ENCODE peak calls at places on chromosomes 13 and 19, in six cellular contexts. One of them, this sample, is unnamed.

GRCh38 chr13:108572782-108573211 is 56.6 kb upstream of the MYO16 start:
- DNase-seq in progenitor cell of endocrine pancreas: no peak
- DNase-seq in dorsolateral prefrontal cortex: no peak
- DNase-seq in effector memory CD4-positive, alpha-beta T cell: no peak
- DNase-seq in nucleus accumbens: no peak
- DNase-seq in activated T-helper 2 cell treated with anti-CD3 and anti-CD28 coated beads, Interferon-gamma antibody, Interleukin-2, Interleukin-4, amounts not matched to agents 10 μg/mL and 5 μg/mL and 100 μg/mL, durations not matched to agents 14 hours and 24 hours and 36 hours: no peak
- DNase-seq in this sample: no peak

GRCh38 chr13:76968041-76968440 is 19.7 kb downstream of the ACOD1 start:
- DNase-seq in progenitor cell of endocrine pancreas: no peak
- DNase-seq in dorsolateral prefrontal cortex: no peak
- DNase-seq in effector memory CD4-positive, alpha-beta T cell: no peak
- DNase-seq in nucleus accumbens: no peak
- DNase-seq in activated T-helper 2 cell treated with anti-CD3 and anti-CD28 coated beads, Interferon-gamma antibody, Interleukin-2, Interleukin-4, amounts not matched to agents 10 μg/mL and 5 μg/mL and 100 μg/mL, durations not matched to agents 14 hours and 24 hours and 36 hours: no peak
- DNase-seq in this sample: no peak

GRCh38 chr13:35888327-35888940 is 242.7 kb downstream of the DCLK1 start:
- DNase-seq in progenitor cell of endocrine pancreas: no peak
- DNase-seq in dorsolateral prefrontal cortex: no peak
- DNase-seq in effector memory CD4-positive, alpha-beta T cell: no peak
- DNase-seq in nucleus accumbens: no peak
- DNase-seq in activated T-helper 2 cell treated with anti-CD3 and anti-CD28 coated beads, Interferon-gamma antibody, Interleukin-2, Interleukin-4, amounts not matched to agents 10 μg/mL and 5 μg/mL and 100 μg/mL, durations not matched to agents 14 hours and 24 hours and 36 hours: no peak
- DNase-seq in this sample: no peak

GRCh38 chr19:51064534-51065220 is at the start of gene KLK13:
- DNase-seq in progenitor cell of endocrine pancreas: peak
- DNase-seq in dorsolateral prefrontal cortex: no peak
- DNase-seq in effector memory CD4-positive, alpha-beta T cell: no peak
- DNase-seq in nucleus accumbens: no peak
- DNase-seq in activated T-helper 2 cell treated with anti-CD3 and anti-CD28 coated beads, Interferon-gamma antibody, Interleukin-2, Interleukin-4, amounts not matched to agents 10 μg/mL and 5 μg/mL and 100 μg/mL, durations not matched to agents 14 hours and 24 hours and 36 hours: no peak
- DNase-seq in this sample: no peak

GRCh38 chr13:113538689-113539058 is 45.9 kb upstream of the TFDP1 start:
- DNase-seq in progenitor cell of endocrine pancreas: no peak
- DNase-seq in dorsolateral prefrontal cortex: peak
- DNase-seq in effector memory CD4-positive, alpha-beta T cell: no peak
- DNase-seq in nucleus accumbens: no peak
- DNase-seq in activated T-helper 2 cell treated with anti-CD3 and anti-CD28 coated beads, Interferon-gamma antibody, Interleukin-2, Interleukin-4, amounts not matched to agents 10 μg/mL and 5 μg/mL and 100 μg/mL, durations not matched to agents 14 hours and 24 hours and 36 hours: no peak
- DNase-seq in this sample: no peak

GRCh38 chr19:18478545-18479311 is 40.8 kb upstream of the ISYNA1 start:
- DNase-seq in progenitor cell of endocrine pancreas: no peak
- DNase-seq in dorsolateral prefrontal cortex: peak
- DNase-seq in effector memory CD4-positive, alpha-beta T cell: peak
- DNase-seq in nucleus accumbens: no peak
- DNase-seq in activated T-helper 2 cell treated with anti-CD3 and anti-CD28 coated beads, Interferon-gamma antibody, Interleukin-2, Interleukin-4, amounts not matched to agents 10 μg/mL and 5 μg/mL and 100 μg/mL, durations not matched to agents 14 hours and 24 hours and 36 hours: peak
- DNase-seq in this sample: no peak

GRCh38 chr13:28548872-28549271 is 53.9 kb upstream of the FLT1 start:
- DNase-seq in progenitor cell of endocrine pancreas: no peak
- DNase-seq in dorsolateral prefrontal cortex: no peak
- DNase-seq in effector memory CD4-positive, alpha-beta T cell: no peak
- DNase-seq in nucleus accumbens: no peak
- DNase-seq in activated T-helper 2 cell treated with anti-CD3 and anti-CD28 coated beads, Interferon-gamma antibody, Interleukin-2, Interleukin-4, amounts not matched to agents 10 μg/mL and 5 μg/mL and 100 μg/mL, durations not matched to agents 14 hours and 24 hours and 36 hours: no peak
- DNase-seq in this sample: no peak

GRCh38 chr19:11530432-11530831 is 1.5 kb upstream of the ECSIT start:
- DNase-seq in progenitor cell of endocrine pancreas: no peak
- DNase-seq in dorsolateral prefrontal cortex: peak
- DNase-seq in effector memory CD4-positive, alpha-beta T cell: no peak
- DNase-seq in nucleus accumbens: peak
- DNase-seq in activated T-helper 2 cell treated with anti-CD3 and anti-CD28 coated beads, Interferon-gamma antibody, Interleukin-2, Interleukin-4, amounts not matched to agents 10 μg/mL and 5 μg/mL and 100 μg/mL, durations not matched to agents 14 hours and 24 hours and 36 hours: peak
- DNase-seq in this sample: peak

GRCh38 chr13:24215732-24216131 is 55.2 kb downstream of the SPATA13 start:
- DNase-seq in progenitor cell of endocrine pancreas: no peak
- DNase-seq in dorsolateral prefrontal cortex: no peak
- DNase-seq in effector memory CD4-positive, alpha-beta T cell: no peak
- DNase-seq in nucleus accumbens: no peak
- DNase-seq in activated T-helper 2 cell treated with anti-CD3 and anti-CD28 coated beads, Interferon-gamma antibody, Interleukin-2, Interleukin-4, amounts not matched to agents 10 μg/mL and 5 μg/mL and 100 μg/mL, durations not matched to agents 14 hours and 24 hours and 36 hours: no peak
- DNase-seq in this sample: peak

GRCh38 chr19:11663162-11663561 is 65.9 kb downstream of the ZNF627 start:
- DNase-seq in progenitor cell of endocrine pancreas: no peak
- DNase-seq in dorsolateral prefrontal cortex: no peak
- DNase-seq in effector memory CD4-positive, alpha-beta T cell: no peak
- DNase-seq in nucleus accumbens: no peak
- DNase-seq in activated T-helper 2 cell treated with anti-CD3 and anti-CD28 coated beads, Interferon-gamma antibody, Interleukin-2, Interleukin-4, amounts not matched to agents 10 μg/mL and 5 μg/mL and 100 μg/mL, durations not matched to agents 14 hours and 24 hours and 36 hours: no peak
- DNase-seq in this sample: no peak

GRCh38 chr13:105848494-105848893 is 687.0 kb downstream of the EFNB2 start:
- DNase-seq in progenitor cell of endocrine pancreas: no peak
- DNase-seq in dorsolateral prefrontal cortex: no peak
- DNase-seq in effector memory CD4-positive, alpha-beta T cell: no peak
- DNase-seq in nucleus accumbens: no peak
- DNase-seq in activated T-helper 2 cell treated with anti-CD3 and anti-CD28 coated beads, Interferon-gamma antibody, Interleukin-2, Interleukin-4, amounts not matched to agents 10 μg/mL and 5 μg/mL and 100 μg/mL, durations not matched to agents 14 hours and 24 hours and 36 hours: no peak
- DNase-seq in this sample: no peak

GRCh38 chr19:678791-679388 is 2.7 kb downstream of the FSTL3 start:
- DNase-seq in progenitor cell of endocrine pancreas: no peak
- DNase-seq in dorsolateral prefrontal cortex: no peak
- DNase-seq in effector memory CD4-positive, alpha-beta T cell: no peak
- DNase-seq in nucleus accumbens: no peak
- DNase-seq in activated T-helper 2 cell treated with anti-CD3 and anti-CD28 coated beads, Interferon-gamma antibody, Interleukin-2, Interleukin-4, amounts not matched to agents 10 μg/mL and 5 μg/mL and 100 μg/mL, durations not matched to agents 14 hours and 24 hours and 36 hours: no peak
- DNase-seq in this sample: no peak

GRCh38 chr13:32314968-32315254 is 252 bp downstream of the ZAR1L start:
- DNase-seq in progenitor cell of endocrine pancreas: no peak
- DNase-seq in dorsolateral prefrontal cortex: no peak
- DNase-seq in effector memory CD4-positive, alpha-beta T cell: peak
- DNase-seq in nucleus accumbens: no peak
- DNase-seq in activated T-helper 2 cell treated with anti-CD3 and anti-CD28 coated beads, Interferon-gamma antibody, Interleukin-2, Interleukin-4, amounts not matched to agents 10 μg/mL and 5 μg/mL and 100 μg/mL, durations not matched to agents 14 hours and 24 hours and 36 hours: peak
- DNase-seq in this sample: no peak

GRCh38 chr19:13154911-13155471 is 4.8 kb downstream of the IER2 start:
- DNase-seq in progenitor cell of endocrine pancreas: peak
- DNase-seq in dorsolateral prefrontal cortex: no peak
- DNase-seq in effector memory CD4-positive, alpha-beta T cell: peak
- DNase-seq in nucleus accumbens: no peak
- DNase-seq in activated T-helper 2 cell treated with anti-CD3 and anti-CD28 coated beads, Interferon-gamma antibody, Interleukin-2, Interleukin-4, amounts not matched to agents 10 μg/mL and 5 μg/mL and 100 μg/mL, durations not matched to agents 14 hours and 24 hours and 36 hours: peak
- DNase-seq in this sample: no peak

GRCh38 chr13:113383089-113383488 is 19.2 kb upstream of the GRTP1 start:
- DNase-seq in progenitor cell of endocrine pancreas: no peak
- DNase-seq in dorsolateral prefrontal cortex: no peak
- DNase-seq in effector memory CD4-positive, alpha-beta T cell: no peak
- DNase-seq in nucleus accumbens: no peak
- DNase-seq in activated T-helper 2 cell treated with anti-CD3 and anti-CD28 coated beads, Interferon-gamma antibody, Interleukin-2, Interleukin-4, amounts not matched to agents 10 μg/mL and 5 μg/mL and 100 μg/mL, durations not matched to agents 14 hours and 24 hours and 36 hours: no peak
- DNase-seq in this sample: no peak

GRCh38 chr19:7928334-7928706 is 2.4 kb upstream of the CTXN1 start:
- DNase-seq in progenitor cell of endocrine pancreas: no peak
- DNase-seq in dorsolateral prefrontal cortex: no peak
- DNase-seq in effector memory CD4-positive, alpha-beta T cell: no peak
- DNase-seq in nucleus accumbens: no peak
- DNase-seq in activated T-helper 2 cell treated with anti-CD3 and anti-CD28 coated beads, Interferon-gamma antibody, Interleukin-2, Interleukin-4, amounts not matched to agents 10 μg/mL and 5 μg/mL and 100 μg/mL, durations not matched to agents 14 hours and 24 hours and 36 hours: no peak
- DNase-seq in this sample: no peak

GRCh38 chr19:49677901-49678674 is 1.0 kb downstream of the PRMT1 start:
- DNase-seq in progenitor cell of endocrine pancreas: peak
- DNase-seq in dorsolateral prefrontal cortex: peak
- DNase-seq in effector memory CD4-positive, alpha-beta T cell: peak
- DNase-seq in nucleus accumbens: peak
- DNase-seq in activated T-helper 2 cell treated with anti-CD3 and anti-CD28 coated beads, Interferon-gamma antibody, Interleukin-2, Interleukin-4, amounts not matched to agents 10 μg/mL and 5 μg/mL and 100 μg/mL, durations not matched to agents 14 hours and 24 hours and 36 hours: peak
- DNase-seq in this sample: peak

GRCh38 chr19:15091918-15092753 is 10.1 kb downstream of the OR1I1 start:
- DNase-seq in progenitor cell of endocrine pancreas: no peak
- DNase-seq in dorsolateral prefrontal cortex: no peak
- DNase-seq in effector memory CD4-positive, alpha-beta T cell: peak
- DNase-seq in nucleus accumbens: no peak
- DNase-seq in activated T-helper 2 cell treated with anti-CD3 and anti-CD28 coated beads, Interferon-gamma antibody, Interleukin-2, Interleukin-4, amounts not matched to agents 10 μg/mL and 5 μg/mL and 100 μg/mL, durations not matched to agents 14 hours and 24 hours and 36 hours: peak
- DNase-seq in this sample: peak

This sample was measured in amygdala.